ENCODE peak calls at places on chromosome 2, in five cellular contexts. W is progenitor cell of endocrine pancreas, A is body of pancreas, R is neural progenitor cell, K is fibroblast of lung. L is an unnamed sample.
A peak's percentile ranks its signal among the peaks of the same experiment; 100 is the strongest.

GRCh38 chr2:200615247-200615646 is 29.4 kb downstream of the AOX1 start:
- DNase-seq in W (no peak), A (no peak), R (no peak), K (peak; percentile 72), L (peak; percentile 74)

GRCh38 chr2:70817284-70817954 is 3.0 kb downstream of the CLEC4F start:
- DNase-seq in W (no peak), A (no peak), R (no peak), K (no peak), L (no peak)

GRCh38 chr2:241852981-241853631 is 5.6 kb downstream of the PDCD1 start:
- DNase-seq in W (no peak), A (no peak), R (no peak), K (no peak), L (no peak)

GRCh38 chr2:177758591-177759371 is 313.8 kb downstream of the PDE11A start:
- DNase-seq in W (peak; percentile 40), A (peak; percentile 17), R (peak; percentile 80), K (peak; percentile 70), L (peak; percentile 63)

GRCh38 chr2:173457366-173457765 is 102.7 kb downstream of the CDCA7 start:
- DNase-seq in W (no peak), A (no peak), R (no peak), K (no peak), L (no peak)

GRCh38 chr2:10560626-10561025 is 112.5 kb upstream of the ODC1 start:
- DNase-seq in W (no peak), A (no peak), R (no peak), K (no peak), L (no peak)

GRCh38 chr2:46131-46470 is 204 bp downstream of the FAM110C start:
- DNase-seq in W (peak; percentile 20), A (no peak), R (peak; percentile 59), K (no peak), L (no peak)

GRCh38 chr2:175805442-175806114 is 196.5 kb downstream of the LNPK start:
- DNase-seq in W (no peak), A (no peak), R (no peak), K (no peak), L (no peak)

GRCh38 chr2:240605867-240606743 is 19.2 kb upstream of the GPR35 start:
- DNase-seq in W (no peak), A (peak; percentile 0), R (no peak), K (no peak), L (no peak)

GRCh38 chr2:234643407-234643806 is 146.5 kb upstream of the ARL4C start:
- DNase-seq in W (no peak), A (no peak), R (peak; percentile 24), K (peak; percentile 33), L (no peak)

GRCh38 chr2:103594823-103595222 is 833.0 kb downstream of the TMEM182 start:
- DNase-seq in W (no peak), A (no peak), R (no peak), K (no peak), L (no peak)

GRCh38 chr2:56749152-56749752 is 565.5 kb downstream of the CCDC85A start:
- DNase-seq in W (no peak), A (no peak), R (peak; percentile 34), K (peak; percentile 40), L (peak; percentile 58)

GRCh38 chr2:128282246-128282975 is 36.3 kb downstream of the HS6ST1 start:
- DNase-seq in W (no peak), A (peak; percentile 30), R (no peak), K (no peak), L (no peak)

GRCh38 chr2:23520256-23520655 is 135.3 kb downstream of the KLHL29 start:
- DNase-seq in W (no peak), A (no peak), R (no peak), K (no peak), L (no peak)

GRCh38 chr2:150081775-150082517 is 405.5 kb downstream of the RND3 start:
- DNase-seq in W (no peak), A (no peak), R (no peak), K (peak; percentile 63), L (peak; percentile 12)

GRCh38 chr2:201257381-201257940 is 2.9 kb upstream of the CASP8 start:
- DNase-seq in W (no peak), A (peak; percentile 41), R (no peak), K (no peak), L (peak; percentile 18)

GRCh38 chr2:101371635-101372034 is 15.7 kb downstream of the CREG2 start:
- DNase-seq in W (no peak), A (no peak), R (no peak), K (no peak), L (no peak)

GRCh38 chr2:23708771-23709170 is 218.2 kb downstream of the ATAD2B start:
- DNase-seq in W (no peak), A (no peak), R (no peak), K (no peak), L (no peak)

GRCh38 chr2:219218279-219219112 is at the start of gene ABCB6:
- DNase-seq in W (peak; percentile 86), A (peak; percentile 97), R (peak; percentile 91), K (peak; percentile 94), L (peak; percentile 94)

GRCh38 chr2:15965564-15966019 is 25.2 kb downstream of the MYCN start:
- DNase-seq in W (no peak), A (no peak), R (peak; percentile 95), K (no peak), L (no peak)

GRCh38 chr2:206713770-206714169 is 4.4 kb downstream of the DYTN start:
- DNase-seq in W (no peak), A (no peak), R (no peak), K (no peak), L (no peak)

GRCh38 chr2:139175510-139175909 is 395.3 kb upstream of the NXPH2 start:
- DNase-seq in W (no peak), A (no peak), R (no peak), K (no peak), L (no peak)

GRCh38 chr2:152354909-152355308 is 19.9 kb downstream of the FMNL2 start:
- DNase-seq in W (no peak), A (no peak), R (no peak), K (no peak), L (no peak)

GRCh38 chr2:74625658-74626425 is 22.3 kb downstream of the M1AP start:
- DNase-seq in W (no peak), A (no peak), R (no peak), K (no peak), L (no peak)
- TF ChIP-seq CTCF in W (no peak), A (no peak), R (no peak), K (no peak), L (no peak)

DNA sequence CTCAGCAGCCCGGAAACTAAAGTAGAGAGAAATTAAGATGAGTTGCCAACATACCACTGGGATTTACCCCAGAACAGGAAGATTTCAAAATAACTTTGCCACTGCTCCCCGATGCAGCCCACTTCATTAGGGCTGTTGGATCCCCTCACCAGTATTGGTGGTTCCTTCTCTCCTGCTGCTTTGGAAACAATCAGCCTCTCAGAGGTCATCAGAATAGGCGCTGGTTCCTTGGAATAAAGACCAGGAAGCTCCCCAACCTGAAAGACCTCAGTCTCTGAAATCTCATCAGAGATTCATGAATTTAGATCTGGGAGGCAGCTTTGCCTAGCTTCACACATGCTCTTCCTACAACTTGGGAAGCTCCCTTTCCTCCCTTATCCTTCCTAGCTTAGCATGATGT is 332.4 kb downstream of the STK39 start:
- DNase-seq in W (no peak), A (no peak), R (no peak), K (no peak), L (no peak)
- TF ChIP-seq CTCF in W (no peak), A (no peak), R (no peak), K (no peak), L (no peak)

GRCh38 chr2:36662638-36663037 is 33.9 kb upstream of the VIT start:
- DNase-seq in W (no peak), A (no peak), R (no peak), K (no peak), L (no peak)
- TF ChIP-seq CTCF in W (no peak), A (no peak), R (no peak), K (no peak), L (no peak)

GRCh38 chr2:85770369-85770768 is 16.6 kb downstream of the ATOH8 start:
- DNase-seq in W (no peak), A (no peak), R (no peak), K (no peak), L (peak; percentile 50)

GRCh38 chr2:85769987-85770362 is 16.2 kb downstream of the ATOH8 start:
- DNase-seq in W (no peak), A (no peak), R (no peak), K (no peak), L (no peak)

GRCh38 chr2:85768713-85769112 is 14.9 kb downstream of the ATOH8 start:
- DNase-seq in W (no peak), A (peak; percentile 72), R (peak; percentile 28), K (no peak), L (peak; percentile 56)

GRCh38 chr2:85767803-85768665 is 14.2 kb downstream of the ATOH8 start:
- DNase-seq in W (no peak), A (no peak), R (no peak), K (no peak), L (no peak)

GRCh38 chr2:85769236-85769986 is 15.6 kb downstream of the ATOH8 start:
- DNase-seq in W (no peak), A (no peak), R (peak; percentile 59), K (no peak), L (no peak)
- TF ChIP-seq CTCF in W (peak; percentile 58), A (no peak), R (peak; percentile 45), K (peak; percentile 28), L (peak; percentile 49)

DNA sequence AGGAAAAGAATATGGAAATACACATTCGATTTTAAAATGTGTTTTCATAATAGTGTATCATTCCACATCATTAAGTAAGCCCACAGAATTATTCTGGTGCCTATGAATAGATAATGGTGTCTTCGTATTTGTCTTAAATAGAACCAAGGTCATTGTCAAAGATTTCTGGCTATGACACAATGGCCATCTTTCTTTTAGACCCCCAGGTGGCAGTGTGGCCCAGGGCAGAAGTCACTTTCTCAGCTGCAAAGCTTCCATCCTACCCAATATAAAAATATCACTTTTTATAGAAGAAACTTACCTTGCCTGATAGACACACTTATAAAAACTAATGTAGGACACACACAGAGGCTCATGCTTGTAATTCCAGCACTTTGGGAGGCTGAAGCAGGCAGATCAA is 57.5 kb downstream of the ZRANB3 start:
- DNase-seq in W (no peak), A (peak; percentile 19), R (no peak), K (peak; percentile 14), L (peak; percentile 36)
- TF ChIP-seq CTCF in W (peak; percentile 48), A (peak; percentile 27), R (peak; percentile 29), K (peak; percentile 34), L (peak; percentile 59)

DNA sequence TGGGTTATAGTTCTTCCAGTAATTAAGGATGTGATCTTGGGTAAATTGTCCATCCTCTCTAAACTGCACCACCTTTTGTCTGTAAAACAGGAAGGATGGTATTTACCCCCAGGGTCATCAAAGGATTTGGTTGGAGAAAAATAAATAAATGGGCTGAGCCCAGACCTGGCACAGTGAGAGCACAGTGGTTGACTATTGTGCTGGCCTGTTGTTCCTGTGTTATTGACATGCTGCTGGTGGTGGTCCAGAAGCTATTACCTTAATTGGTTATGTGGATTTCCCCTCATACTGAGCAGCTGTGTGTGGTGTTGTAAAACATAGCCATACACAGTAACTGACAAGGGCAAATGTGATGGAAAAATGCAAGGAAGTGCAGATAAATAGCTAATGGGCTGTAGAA is 746 bp upstream of the IL37 start:
- DNase-seq in W (no peak), A (no peak), R (no peak), K (no peak), L (no peak)
- TF ChIP-seq CTCF in W (no peak), A (no peak), R (no peak), K (no peak), L (no peak)

L was measured in astrocyte of the spinal cord.